ENCODE peak calls at places on chromosomes 2 and 18, in eight cellular contexts. One of them, this sample, is unnamed.

GRCh38 chr2:112182581-112183034 is 44.4 kb downstream of the FBLN7 start:
- DNase-seq in cardiac fibroblast: no peak
- DNase-seq in neural progenitor cell: peak
- DNase-seq in A549: no peak
- DNase-seq in fibroblast of lung: no peak
- DNase-seq in skeletal muscle cell: no peak
- DNase-seq in GM23248: no peak
- DNase-seq in testis: no peak
- DNase-seq in this sample: peak

GRCh38 chr2:219991116-219991515 is 363.7 kb downstream of the SLC4A3 start:
- DNase-seq in cardiac fibroblast: no peak
- DNase-seq in neural progenitor cell: no peak
- DNase-seq in A549: no peak
- DNase-seq in fibroblast of lung: no peak
- DNase-seq in skeletal muscle cell: no peak
- DNase-seq in GM23248: no peak
- DNase-seq in testis: no peak
- DNase-seq in this sample: no peak

GRCh38 chr2:67399831-67400489 is 2.8 kb downstream of the ETAA1 start:
- DNase-seq in cardiac fibroblast: peak
- DNase-seq in neural progenitor cell: no peak
- DNase-seq in A549: no peak
- DNase-seq in fibroblast of lung: peak
- DNase-seq in skeletal muscle cell: no peak
- DNase-seq in GM23248: peak
- DNase-seq in testis: no peak
- DNase-seq in this sample: no peak

GRCh38 chr2:186588940-186589732 is 720 bp upstream of the ITGAV start:
- DNase-seq in cardiac fibroblast: no peak
- DNase-seq in neural progenitor cell: peak
- DNase-seq in A549: no peak
- DNase-seq in fibroblast of lung: peak
- DNase-seq in skeletal muscle cell: no peak
- DNase-seq in GM23248: peak
- DNase-seq in testis: no peak
- DNase-seq in this sample: no peak

GRCh38 chr18:76363451-76364120 is 131.5 kb downstream of the ZNF516 start:
- DNase-seq in cardiac fibroblast: peak
- DNase-seq in neural progenitor cell: no peak
- DNase-seq in A549: no peak
- DNase-seq in fibroblast of lung: peak
- DNase-seq in skeletal muscle cell: no peak
- DNase-seq in GM23248: peak
- DNase-seq in testis: peak
- DNase-seq in this sample: no peak

GRCh38 chr18:48944634-48945033 is 6.1 kb downstream of the SMAD7 start:
- DNase-seq in cardiac fibroblast: no peak
- DNase-seq in neural progenitor cell: no peak
- DNase-seq in A549: no peak
- DNase-seq in fibroblast of lung: no peak
- DNase-seq in skeletal muscle cell: no peak
- DNase-seq in GM23248: peak
- DNase-seq in testis: no peak
- DNase-seq in this sample: peak

GRCh38 chr2:217445726-217446125 is 557.1 kb downstream of the TNS1 start:
- DNase-seq in cardiac fibroblast: peak
- DNase-seq in neural progenitor cell: no peak
- DNase-seq in A549: no peak
- DNase-seq in fibroblast of lung: no peak
- DNase-seq in skeletal muscle cell: no peak
- DNase-seq in GM23248: no peak
- DNase-seq in testis: no peak
- DNase-seq in this sample: no peak

GRCh38 chr2:199979841-199980628 is 24.7 kb downstream of the MAIP1 start:
- DNase-seq in cardiac fibroblast: peak
- DNase-seq in neural progenitor cell: peak
- DNase-seq in A549: peak
- DNase-seq in fibroblast of lung: peak
- DNase-seq in skeletal muscle cell: peak
- DNase-seq in GM23248: peak
- DNase-seq in testis: peak
- DNase-seq in this sample: peak

GRCh38 chr2:134027980-134028379 is 225.9 kb upstream of the MGAT5 start:
- DNase-seq in cardiac fibroblast: no peak
- DNase-seq in neural progenitor cell: no peak
- DNase-seq in A549: no peak
- DNase-seq in fibroblast of lung: no peak
- DNase-seq in skeletal muscle cell: no peak
- DNase-seq in GM23248: no peak
- DNase-seq in testis: no peak
- DNase-seq in this sample: peak

GRCh38 chr2:69213201-69213600 is 173.8 kb downstream of the GFPT1 start:
- DNase-seq in cardiac fibroblast: peak
- DNase-seq in neural progenitor cell: no peak
- DNase-seq in A549: no peak
- DNase-seq in fibroblast of lung: peak
- DNase-seq in skeletal muscle cell: no peak
- DNase-seq in GM23248: peak
- DNase-seq in testis: no peak
- DNase-seq in this sample: no peak

GRCh38 chr2:23484767-23485166 is 99.8 kb downstream of the KLHL29 start:
- DNase-seq in cardiac fibroblast: no peak
- DNase-seq in neural progenitor cell: no peak
- DNase-seq in A549: no peak
- DNase-seq in fibroblast of lung: no peak
- DNase-seq in skeletal muscle cell: no peak
- DNase-seq in GM23248: no peak
- DNase-seq in testis: no peak
- DNase-seq in this sample: no peak
- H3K4me3 ChIP-seq in cardiac fibroblast: no peak
- H3K4me3 ChIP-seq in neural progenitor cell: no peak
- H3K4me3 ChIP-seq in A549: no peak
- H3K4me3 ChIP-seq in fibroblast of lung: no peak
- H3K4me3 ChIP-seq in skeletal muscle cell: no peak
- H3K4me3 ChIP-seq in GM23248: no peak
- H3K4me3 ChIP-seq in testis: no peak
- H3K4me3 ChIP-seq in this sample: no peak

DNA sequence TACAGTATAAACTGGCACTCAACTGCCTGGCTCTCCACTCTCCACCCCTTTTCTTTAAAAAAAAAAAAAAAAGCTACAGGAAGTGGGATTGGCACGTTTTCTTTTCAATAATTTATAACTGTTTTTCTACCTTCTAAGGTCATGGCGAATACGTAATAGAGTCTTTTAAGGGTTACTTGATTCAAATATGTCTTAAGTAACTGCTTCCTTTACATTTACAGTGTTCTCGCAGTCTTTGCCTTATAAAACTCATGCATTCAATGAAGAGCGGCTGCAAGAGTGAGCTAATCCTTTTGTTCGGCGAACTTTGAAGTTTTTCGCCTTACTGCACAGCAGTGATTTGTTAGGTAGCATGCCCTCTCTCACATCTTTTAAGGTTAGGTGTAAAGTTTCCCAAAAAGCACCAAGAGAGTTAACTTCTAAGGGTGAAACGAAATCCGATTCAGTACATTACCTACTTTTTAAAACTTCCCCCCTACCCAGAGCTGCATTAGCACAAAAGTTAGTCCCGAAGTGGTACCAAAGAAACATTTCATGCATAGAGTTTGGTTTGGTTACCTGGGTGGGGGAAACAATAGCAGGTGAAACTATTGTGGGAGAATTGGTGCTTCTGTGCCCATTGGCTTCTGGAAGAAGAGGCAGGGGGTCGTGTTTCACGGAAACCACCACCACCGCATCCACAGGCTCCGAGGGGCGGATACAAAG is 2.0 kb downstream of the KCTD1 start:
- DNase-seq in cardiac fibroblast: no peak
- DNase-seq in neural progenitor cell: peak
- DNase-seq in A549: no peak
- DNase-seq in fibroblast of lung: peak
- DNase-seq in skeletal muscle cell: no peak
- DNase-seq in GM23248: no peak
- DNase-seq in testis: no peak
- DNase-seq in this sample: no peak
- H3K4me3 ChIP-seq in cardiac fibroblast: peak
- H3K4me3 ChIP-seq in neural progenitor cell: peak
- H3K4me3 ChIP-seq in A549: peak
- H3K4me3 ChIP-seq in fibroblast of lung: no peak
- H3K4me3 ChIP-seq in skeletal muscle cell: peak
- H3K4me3 ChIP-seq in GM23248: peak
- H3K4me3 ChIP-seq in testis: peak
- H3K4me3 ChIP-seq in this sample: peak

DNA sequence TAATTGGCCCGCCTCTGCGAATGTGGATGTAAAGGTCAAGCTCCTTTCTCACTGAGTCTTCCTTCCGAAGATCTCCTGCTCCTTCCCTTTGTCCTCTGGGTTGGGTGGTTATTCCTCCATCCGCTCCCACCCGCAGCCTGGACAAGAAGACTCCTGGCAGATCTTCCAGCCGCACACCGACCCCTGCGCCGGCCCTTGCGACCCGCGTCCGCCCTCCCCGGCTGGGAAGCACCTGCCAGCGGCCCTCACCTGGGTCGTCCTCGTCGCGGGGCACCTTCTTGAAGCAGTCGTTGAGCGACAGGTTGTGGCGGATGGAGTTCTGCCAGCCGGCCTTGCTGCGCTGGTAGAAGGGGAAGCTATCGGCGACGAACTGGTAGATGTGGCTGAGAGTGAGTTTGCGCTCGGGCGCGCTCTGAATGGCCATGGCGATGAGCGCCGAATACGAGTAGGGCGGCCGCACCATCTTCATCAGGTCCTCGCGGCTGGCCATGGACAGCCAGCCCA is 794 bp downstream of the FOXI3 start:
- DNase-seq in cardiac fibroblast: no peak
- DNase-seq in neural progenitor cell: no peak
- DNase-seq in A549: no peak
- DNase-seq in fibroblast of lung: no peak
- DNase-seq in skeletal muscle cell: no peak
- DNase-seq in GM23248: peak
- DNase-seq in testis: peak
- DNase-seq in this sample: peak
- H3K4me3 ChIP-seq in cardiac fibroblast: no peak
- H3K4me3 ChIP-seq in neural progenitor cell: peak
- H3K4me3 ChIP-seq in A549: peak
- H3K4me3 ChIP-seq in fibroblast of lung: no peak
- H3K4me3 ChIP-seq in skeletal muscle cell: no peak
- H3K4me3 ChIP-seq in GM23248: no peak
- H3K4me3 ChIP-seq in testis: peak
- H3K4me3 ChIP-seq in this sample: peak

GRCh38 chr2:213285404-213285803 is 1.1 kb downstream of the SPAG16 start:
- DNase-seq in cardiac fibroblast: no peak
- DNase-seq in neural progenitor cell: no peak
- DNase-seq in A549: no peak
- DNase-seq in fibroblast of lung: no peak
- DNase-seq in skeletal muscle cell: no peak
- DNase-seq in GM23248: no peak
- DNase-seq in testis: no peak
- DNase-seq in this sample: no peak
- H3K4me3 ChIP-seq in cardiac fibroblast: no peak
- H3K4me3 ChIP-seq in neural progenitor cell: peak
- H3K4me3 ChIP-seq in A549: peak
- H3K4me3 ChIP-seq in fibroblast of lung: peak
- H3K4me3 ChIP-seq in skeletal muscle cell: peak
- H3K4me3 ChIP-seq in GM23248: peak
- H3K4me3 ChIP-seq in testis: peak
- H3K4me3 ChIP-seq in this sample: no peak

DNA sequence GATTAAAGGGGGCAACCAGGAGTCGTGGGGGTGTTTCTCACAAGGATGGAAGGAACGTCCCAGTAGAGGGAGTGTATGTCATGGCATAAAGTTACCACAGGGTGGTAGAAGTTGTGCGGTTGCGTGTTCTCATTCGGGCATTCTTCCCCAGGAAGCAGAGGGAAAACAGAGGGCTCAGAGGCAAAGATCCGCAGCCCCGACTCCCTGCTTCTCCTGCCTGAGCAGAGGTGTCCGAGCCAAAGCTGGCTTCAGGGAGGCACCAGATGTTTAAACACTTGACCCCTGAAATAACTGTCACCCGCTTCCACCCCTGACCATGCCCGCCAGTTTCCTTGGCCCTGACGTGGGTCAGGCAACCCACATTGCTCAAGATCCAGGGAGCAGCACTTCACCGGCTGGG is 83.7 kb downstream of the EN1 start:
- DNase-seq in cardiac fibroblast: peak
- DNase-seq in neural progenitor cell: peak
- DNase-seq in A549: peak
- DNase-seq in fibroblast of lung: peak
- DNase-seq in skeletal muscle cell: no peak
- DNase-seq in GM23248: peak
- DNase-seq in testis: no peak
- DNase-seq in this sample: peak
- H3K4me3 ChIP-seq in cardiac fibroblast: no peak
- H3K4me3 ChIP-seq in neural progenitor cell: no peak
- H3K4me3 ChIP-seq in A549: no peak
- H3K4me3 ChIP-seq in fibroblast of lung: no peak
- H3K4me3 ChIP-seq in skeletal muscle cell: no peak
- H3K4me3 ChIP-seq in GM23248: peak
- H3K4me3 ChIP-seq in testis: no peak
- H3K4me3 ChIP-seq in this sample: no peak

GRCh38 chr2:100820346-100821254 is 661 bp downstream of the NPAS2 start:
- DNase-seq in cardiac fibroblast: no peak
- DNase-seq in neural progenitor cell: peak
- DNase-seq in A549: no peak
- DNase-seq in fibroblast of lung: no peak
- DNase-seq in skeletal muscle cell: no peak
- DNase-seq in GM23248: peak
- DNase-seq in testis: no peak
- DNase-seq in this sample: peak

GRCh38 chr2:100821255-100821912 is 1.4 kb downstream of the NPAS2 start:
- DNase-seq in cardiac fibroblast: peak
- DNase-seq in neural progenitor cell: peak
- DNase-seq in A549: no peak
- DNase-seq in fibroblast of lung: peak
- DNase-seq in skeletal muscle cell: no peak
- DNase-seq in GM23248: peak
- DNase-seq in testis: no peak
- DNase-seq in this sample: peak

GRCh38 chr2:100818606-100819364 is 1.2 kb upstream of the NPAS2 start:
- DNase-seq in cardiac fibroblast: peak
- DNase-seq in neural progenitor cell: peak
- DNase-seq in A549: peak
- DNase-seq in fibroblast of lung: peak
- DNase-seq in skeletal muscle cell: no peak
- DNase-seq in GM23248: peak
- DNase-seq in testis: peak
- DNase-seq in this sample: peak

GRCh38 chr2:100818003-100818605 is 1.8 kb upstream of the NPAS2 start:
- DNase-seq in cardiac fibroblast: peak
- DNase-seq in neural progenitor cell: no peak
- DNase-seq in A549: peak
- DNase-seq in fibroblast of lung: peak
- DNase-seq in skeletal muscle cell: no peak
- DNase-seq in GM23248: peak
- DNase-seq in testis: no peak
- DNase-seq in this sample: no peak

GRCh38 chr2:100819365-100820345 is at the start of gene NPAS2:
- DNase-seq in cardiac fibroblast: peak
- DNase-seq in neural progenitor cell: peak
- DNase-seq in A549: peak
- DNase-seq in fibroblast of lung: peak
- DNase-seq in skeletal muscle cell: no peak
- DNase-seq in GM23248: peak
- DNase-seq in testis: peak
- DNase-seq in this sample: peak
- H3K4me3 ChIP-seq in cardiac fibroblast: peak
- H3K4me3 ChIP-seq in neural progenitor cell: peak
- H3K4me3 ChIP-seq in A549: peak
- H3K4me3 ChIP-seq in fibroblast of lung: peak
- H3K4me3 ChIP-seq in skeletal muscle cell: peak
- H3K4me3 ChIP-seq in GM23248: peak
- H3K4me3 ChIP-seq in testis: peak
- H3K4me3 ChIP-seq in this sample: peak

This sample was measured in H7.